ENCODE peak calls at places on chromosomes 5 and 9, in nine cellular contexts. One of them, this sample, is unnamed.
A peak's percentile ranks its signal among the peaks of the same experiment; 100 is the strongest.

GRCh38 chr5:178428341-178429155 is 161.6 kb downstream of the COL23A1 start:
- DNase-seq in mammary epithelial cell: no peak
- DNase-seq in DND-41: peak; percentile 2
- DNase-seq in foreskin fibroblast: no peak
- DNase-seq in body of pancreas: peak; percentile 50
- DNase-seq in hepatocyte: no peak
- DNase-seq in psoas muscle: peak; percentile 92
- DNase-seq in fibroblast of lung: no peak
- DNase-seq in fibroblast of mammary gland: no peak
- DNase-seq in this sample: no peak

GRCh38 chr5:67301285-67301904 is 104.8 kb upstream of the CD180 start:
- DNase-seq in foreskin fibroblast: peak; percentile 96
- DNase-seq in fibroblast of mammary gland: peak; percentile 95
- DNase-seq in body of pancreas: no peak
- DNase-seq in mammary epithelial cell: peak; percentile 89
- DNase-seq in psoas muscle: peak; percentile 79
- DNase-seq in DND-41: no peak
- DNase-seq in hepatocyte: peak; percentile 59
- DNase-seq in fibroblast of lung: peak; percentile 93
- DNase-seq in this sample: peak; percentile 30

GRCh38 chr5:175464414-175465233 is 13.7 kb upstream of the SFXN1 start:
- DNase-seq in foreskin fibroblast: no peak
- DNase-seq in fibroblast of mammary gland: peak; percentile 35
- DNase-seq in hepatocyte: peak; percentile 73
- DNase-seq in body of pancreas: peak; percentile 51
- DNase-seq in DND-41: peak; percentile 72
- DNase-seq in fibroblast of lung: peak; percentile 35
- DNase-seq in mammary epithelial cell: peak; percentile 40
- DNase-seq in psoas muscle: no peak
- DNase-seq in this sample: no peak

GRCh38 chr5:66877843-66878242 is 281.6 kb downstream of the MAST4 start:
- DNase-seq in fibroblast of lung: peak; percentile 57
- DNase-seq in fibroblast of mammary gland: peak; percentile 12
- DNase-seq in mammary epithelial cell: peak; percentile 66
- DNase-seq in foreskin fibroblast: no peak
- DNase-seq in body of pancreas: no peak
- DNase-seq in psoas muscle: no peak
- DNase-seq in DND-41: no peak
- DNase-seq in hepatocyte: no peak
- DNase-seq in this sample: no peak

GRCh38 chr5:78275998-78276543 is 18.4 kb downstream of the AP3B1 start:
- DNase-seq in psoas muscle: no peak
- DNase-seq in fibroblast of mammary gland: no peak
- DNase-seq in body of pancreas: no peak
- DNase-seq in DND-41: no peak
- DNase-seq in mammary epithelial cell: no peak
- DNase-seq in fibroblast of lung: peak; percentile 32
- DNase-seq in foreskin fibroblast: no peak
- DNase-seq in hepatocyte: no peak
- DNase-seq in this sample: no peak

GRCh38 chr9:107251756-107252322 is 31.2 kb upstream of the RAD23B start:
- DNase-seq in hepatocyte: peak; percentile 21
- DNase-seq in psoas muscle: peak; percentile 55
- DNase-seq in DND-41: no peak
- DNase-seq in foreskin fibroblast: peak; percentile 87
- DNase-seq in body of pancreas: peak; percentile 72
- DNase-seq in fibroblast of mammary gland: peak; percentile 97
- DNase-seq in fibroblast of lung: peak; percentile 94
- DNase-seq in mammary epithelial cell: peak; percentile 44
- DNase-seq in this sample: peak; percentile 83

GRCh38 chr9:8241201-8241600 is 441.6 kb upstream of the DMAC1 start:
- DNase-seq in fibroblast of lung: no peak
- DNase-seq in foreskin fibroblast: no peak
- DNase-seq in fibroblast of mammary gland: peak; percentile 37
- DNase-seq in mammary epithelial cell: no peak
- DNase-seq in hepatocyte: no peak
- DNase-seq in DND-41: no peak
- DNase-seq in body of pancreas: no peak
- DNase-seq in psoas muscle: no peak
- DNase-seq in this sample: no peak

GRCh38 chr5:89613222-89613956 is 730.4 kb upstream of the MEF2C start:
- DNase-seq in foreskin fibroblast: no peak
- DNase-seq in body of pancreas: no peak
- DNase-seq in hepatocyte: no peak
- DNase-seq in psoas muscle: no peak
- DNase-seq in mammary epithelial cell: peak; percentile 8
- DNase-seq in fibroblast of mammary gland: peak; percentile 2
- DNase-seq in fibroblast of lung: peak; percentile 30
- DNase-seq in DND-41: no peak
- DNase-seq in this sample: no peak

GRCh38 chr5:54309751-54310432 is 481 bp downstream of the ARL15 start:
- DNase-seq in psoas muscle: no peak
- DNase-seq in body of pancreas: peak; percentile 47
- DNase-seq in hepatocyte: peak; percentile 60
- DNase-seq in fibroblast of mammary gland: no peak
- DNase-seq in mammary epithelial cell: peak; percentile 57
- DNase-seq in foreskin fibroblast: no peak
- DNase-seq in fibroblast of lung: peak; percentile 29
- DNase-seq in DND-41: peak; percentile 26
- DNase-seq in this sample: no peak

GRCh38 chr5:90746119-90746518 is 187.5 kb downstream of the ADGRV1 start:
- DNase-seq in DND-41: no peak
- DNase-seq in fibroblast of lung: no peak
- DNase-seq in fibroblast of mammary gland: no peak
- DNase-seq in mammary epithelial cell: no peak
- DNase-seq in psoas muscle: no peak
- DNase-seq in foreskin fibroblast: no peak
- DNase-seq in hepatocyte: no peak
- DNase-seq in body of pancreas: no peak
- DNase-seq in this sample: no peak

GRCh38 chr5:179624841-179625271 is 1.4 kb upstream of the HNRNPH1 start:
- DNase-seq in foreskin fibroblast: no peak
- DNase-seq in mammary epithelial cell: no peak
- DNase-seq in DND-41: no peak
- DNase-seq in hepatocyte: no peak
- DNase-seq in body of pancreas: no peak
- DNase-seq in fibroblast of mammary gland: no peak
- DNase-seq in fibroblast of lung: no peak
- DNase-seq in psoas muscle: no peak
- DNase-seq in this sample: no peak

GRCh38 chr9:5428172-5428571 is 9.6 kb downstream of the PLGRKT start:
- DNase-seq in foreskin fibroblast: no peak
- DNase-seq in fibroblast of lung: no peak
- DNase-seq in fibroblast of mammary gland: no peak
- DNase-seq in DND-41: no peak
- DNase-seq in body of pancreas: no peak
- DNase-seq in psoas muscle: no peak
- DNase-seq in hepatocyte: no peak
- DNase-seq in mammary epithelial cell: no peak
- DNase-seq in this sample: no peak

GRCh38 chr5:36657563-36657995 is 51.2 kb downstream of the SLC1A3 start:
- DNase-seq in mammary epithelial cell: peak; percentile 99
- DNase-seq in fibroblast of lung: peak; percentile 100
- DNase-seq in DND-41: no peak
- DNase-seq in foreskin fibroblast: peak; percentile 98
- DNase-seq in fibroblast of mammary gland: peak; percentile 100
- DNase-seq in body of pancreas: peak; percentile 30
- DNase-seq in hepatocyte: peak; percentile 82
- DNase-seq in psoas muscle: no peak
- DNase-seq in this sample: peak; percentile 97

GRCh38 chr5:171434874-171435273 is 15.4 kb downstream of the FGF18 start:
- DNase-seq in mammary epithelial cell: no peak
- DNase-seq in foreskin fibroblast: no peak
- DNase-seq in DND-41: no peak
- DNase-seq in fibroblast of mammary gland: no peak
- DNase-seq in body of pancreas: no peak
- DNase-seq in fibroblast of lung: no peak
- DNase-seq in hepatocyte: no peak
- DNase-seq in psoas muscle: no peak
- DNase-seq in this sample: no peak

GRCh38 chr9:95167998-95168397 is 149.5 kb downstream of the FANCC start:
- DNase-seq in foreskin fibroblast: peak; percentile 87
- DNase-seq in fibroblast of lung: peak; percentile 88
- DNase-seq in psoas muscle: no peak
- DNase-seq in fibroblast of mammary gland: peak; percentile 95
- DNase-seq in DND-41: peak; percentile 64
- DNase-seq in hepatocyte: peak; percentile 88
- DNase-seq in mammary epithelial cell: peak; percentile 81
- DNase-seq in body of pancreas: peak; percentile 66
- DNase-seq in this sample: peak; percentile 89

GRCh38 chr5:10524376-10525123 is 39.3 kb upstream of the ANKRD33B start:
- DNase-seq in hepatocyte: no peak
- DNase-seq in body of pancreas: no peak
- DNase-seq in fibroblast of mammary gland: peak; percentile 100
- DNase-seq in psoas muscle: peak; percentile 81
- DNase-seq in mammary epithelial cell: no peak
- DNase-seq in foreskin fibroblast: peak; percentile 93
- DNase-seq in fibroblast of lung: peak; percentile 98
- DNase-seq in DND-41: no peak
- DNase-seq in this sample: peak; percentile 80

GRCh38 chr5:112694853-112695709 is 42.6 kb upstream of the APC start:
- DNase-seq in psoas muscle: no peak
- DNase-seq in hepatocyte: peak; percentile 23
- DNase-seq in foreskin fibroblast: peak; percentile 60
- DNase-seq in DND-41: no peak
- DNase-seq in mammary epithelial cell: peak; percentile 42
- DNase-seq in body of pancreas: no peak
- DNase-seq in fibroblast of mammary gland: peak; percentile 72
- DNase-seq in fibroblast of lung: peak; percentile 73
- DNase-seq in this sample: no peak

DNA sequence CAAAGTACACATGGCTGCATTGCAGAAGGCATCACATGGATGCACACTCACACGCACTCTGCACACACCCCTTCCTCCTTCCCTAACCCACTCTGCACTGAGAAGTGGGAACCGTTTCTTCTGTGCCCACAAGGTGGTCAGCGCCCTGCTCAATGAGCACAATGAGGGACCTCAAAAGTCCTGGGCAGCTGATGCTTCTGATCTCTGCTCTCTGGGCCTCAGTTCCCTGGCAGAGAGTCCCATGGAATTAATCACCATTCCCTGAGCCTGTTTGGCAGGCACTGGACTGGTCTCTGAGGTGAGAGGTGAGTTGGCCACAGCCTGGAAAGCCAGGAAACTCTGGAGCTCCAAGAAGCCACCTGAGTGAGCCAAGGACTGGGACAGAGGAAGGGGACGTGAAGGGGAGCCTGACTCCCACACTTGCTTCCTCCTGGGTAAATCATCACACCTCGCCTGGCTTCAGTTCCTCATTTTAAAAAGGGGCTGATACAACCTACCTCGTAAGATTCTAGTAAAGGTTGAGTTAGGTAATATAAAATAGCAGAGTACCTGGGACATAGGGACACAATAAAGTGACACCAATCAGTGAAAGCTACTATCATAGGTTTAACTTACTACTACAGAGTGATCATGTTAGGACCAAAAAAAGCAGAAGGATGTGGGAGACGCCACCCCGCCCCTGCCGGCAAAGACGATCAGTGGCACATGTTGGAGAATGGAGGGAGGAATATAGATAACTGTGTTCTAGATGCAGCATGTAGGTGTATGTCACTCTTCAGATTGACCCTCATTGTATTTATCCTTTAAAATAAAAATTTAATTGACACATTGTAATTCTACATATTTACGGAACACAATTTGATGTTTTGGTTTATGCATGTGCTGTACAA is 21.1 kb upstream of the IGFBPL1 start:
- DNase-seq in body of pancreas: no peak
- DNase-seq in mammary epithelial cell: no peak
- DNase-seq in fibroblast of mammary gland: no peak
- DNase-seq in fibroblast of lung: no peak
- DNase-seq in foreskin fibroblast: no peak
- DNase-seq in hepatocyte: no peak
- DNase-seq in DND-41: no peak
- DNase-seq in psoas muscle: no peak
- DNase-seq in this sample: no peak
- TF ChIP-seq CTCF in body of pancreas: no peak
- TF ChIP-seq CTCF in mammary epithelial cell: no peak
- TF ChIP-seq CTCF in fibroblast of mammary gland: no peak
- TF ChIP-seq CTCF in fibroblast of lung: no peak
- TF ChIP-seq CTCF in foreskin fibroblast: no peak
- TF ChIP-seq CTCF in hepatocyte: no peak
- TF ChIP-seq CTCF in DND-41: no peak
- TF ChIP-seq CTCF in psoas muscle: no peak
- TF ChIP-seq CTCF in this sample: no peak

GRCh38 chr9:101397746-101398334 is 578 bp downstream of the MRPL50 start:
- DNase-seq in fibroblast of lung: peak; percentile 16
- DNase-seq in body of pancreas: no peak
- DNase-seq in hepatocyte: no peak
- DNase-seq in mammary epithelial cell: peak; percentile 22
- DNase-seq in fibroblast of mammary gland: peak; percentile 22
- DNase-seq in psoas muscle: no peak
- DNase-seq in foreskin fibroblast: no peak
- DNase-seq in DND-41: no peak
- DNase-seq in this sample: no peak
- H3K4me3 ChIP-seq in fibroblast of lung: peak overlapping the region; percentile 87
- H3K4me3 ChIP-seq in body of pancreas: peak overlapping the region; percentile 89
- H3K4me3 ChIP-seq in hepatocyte: peak overlapping the region; percentile 54
- H3K4me3 ChIP-seq in mammary epithelial cell: peak overlapping the region; percentile 97
- H3K4me3 ChIP-seq in fibroblast of mammary gland: peak overlapping the region; percentile 81
- H3K4me3 ChIP-seq in psoas muscle: peak overlapping the region; percentile 81
- H3K4me3 ChIP-seq in foreskin fibroblast: peak overlapping the region; percentile 85
- H3K4me3 ChIP-seq in DND-41: peak overlapping the region; percentile 75
- H3K4me3 ChIP-seq in this sample: peak overlapping the region; percentile 83

DNA sequence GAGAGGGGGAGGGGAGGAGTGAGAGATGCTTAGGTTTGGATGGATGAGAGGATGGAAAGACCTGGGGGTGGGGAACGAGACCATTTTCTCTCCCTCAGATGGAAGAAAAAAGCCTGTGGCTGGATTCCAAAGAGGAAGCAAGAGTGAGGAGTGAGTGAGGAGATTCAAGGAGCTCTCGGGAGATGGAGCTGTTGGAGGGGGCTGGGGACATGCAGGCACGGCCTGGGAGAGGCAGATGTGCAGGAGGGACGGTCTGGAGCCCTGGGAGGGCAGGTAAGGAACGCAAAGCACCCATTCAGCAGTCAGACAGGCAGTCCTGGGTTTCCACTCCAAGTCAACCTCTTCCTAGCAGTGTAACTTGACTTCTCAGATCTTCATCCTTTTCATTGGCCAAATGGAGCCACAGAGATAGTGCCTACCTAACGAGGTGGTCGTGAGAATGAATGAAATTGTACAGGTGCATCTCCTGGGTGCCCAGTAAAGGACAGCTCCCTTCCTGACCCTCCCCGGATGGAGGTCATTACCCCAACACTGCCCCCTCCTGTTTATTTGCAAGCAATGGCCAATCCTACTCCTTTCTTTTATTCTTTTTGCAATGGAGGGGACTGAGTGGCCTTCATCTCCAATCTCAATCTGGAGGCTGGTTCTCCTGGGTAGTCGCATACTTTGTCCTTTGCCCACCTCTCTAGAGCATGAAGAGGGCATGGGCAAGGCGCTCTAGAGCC is 52.2 kb downstream of the PCDH1 start:
- DNase-seq in hepatocyte: no peak
- DNase-seq in mammary epithelial cell: no peak
- DNase-seq in psoas muscle: no peak
- DNase-seq in foreskin fibroblast: no peak
- DNase-seq in fibroblast of lung: no peak
- DNase-seq in body of pancreas: no peak
- DNase-seq in fibroblast of mammary gland: peak; percentile 24
- DNase-seq in DND-41: no peak
- DNase-seq in this sample: no peak
- TF ChIP-seq CTCF in hepatocyte: peak; percentile 37
- TF ChIP-seq CTCF in mammary epithelial cell: peak; percentile 38
- TF ChIP-seq CTCF in psoas muscle: peak; percentile 9
- TF ChIP-seq CTCF in foreskin fibroblast: no peak
- TF ChIP-seq CTCF in fibroblast of lung: peak; percentile 20
- TF ChIP-seq CTCF in body of pancreas: no peak
- TF ChIP-seq CTCF in fibroblast of mammary gland: peak; percentile 45
- TF ChIP-seq CTCF in DND-41: peak; percentile 51
- TF ChIP-seq CTCF in this sample: peak; percentile 36

GRCh38 chr5:173293817-173294672 is 34.2 kb downstream of the STC2 start:
- DNase-seq in psoas muscle: peak; percentile 85
- DNase-seq in fibroblast of lung: peak; percentile 53
- DNase-seq in body of pancreas: peak; percentile 79
- DNase-seq in mammary epithelial cell: peak; percentile 65
- DNase-seq in DND-41: peak; percentile 67
- DNase-seq in hepatocyte: peak; percentile 88
- DNase-seq in foreskin fibroblast: peak; percentile 67
- DNase-seq in fibroblast of mammary gland: peak; percentile 69
- DNase-seq in this sample: peak; percentile 55
- H3K4me3 ChIP-seq in psoas muscle: peak overlapping the region; percentile 26
- H3K4me3 ChIP-seq in fibroblast of lung: no peak overlapping the region
- H3K4me3 ChIP-seq in body of pancreas: no peak overlapping the region
- H3K4me3 ChIP-seq in mammary epithelial cell: no peak overlapping the region
- H3K4me3 ChIP-seq in DND-41: no peak overlapping the region
- H3K4me3 ChIP-seq in hepatocyte: no peak overlapping the region
- H3K4me3 ChIP-seq in foreskin fibroblast: no peak overlapping the region
- H3K4me3 ChIP-seq in fibroblast of mammary gland: no peak overlapping the region
- H3K4me3 ChIP-seq in this sample: peak overlapping the region; percentile 15